ENCODE peak calls at places on chromosomes 6 and 20, in four cellular contexts. T is AG04450, P is T-helper 1 cell, Y is mesothelial cell of epicardium. A is an unnamed sample.

GRCh38 chr20:37270586-37271420 is 9.2 kb upstream of the GHRH start:
- DNase-seq in T (no peak), P (no peak), Y (no peak), A (no peak)

GRCh38 chr20:2128542-2128941 is 26.9 kb downstream of the STK35 start:
- DNase-seq in P (no peak), T (no peak), Y (no peak), A (no peak)

GRCh38 chr6:168132531-168133184 is 53.6 kb upstream of the FRMD1 start:
- DNase-seq in P (no peak), Y (no peak), T (peak; percentile 20), A (peak; percentile 44)

GRCh38 chr6:42378125-42378524 is 73.6 kb downstream of the TRERF1 start:
- DNase-seq in Y (no peak), T (no peak), P (no peak), A (no peak)

GRCh38 chr6:100464162-100464851 is 414 bp downstream of the SIM1 start:
- DNase-seq in T (no peak), P (no peak), Y (no peak), A (no peak)

GRCh38 chr20:51368461-51369211 is 173.9 kb downstream of the NFATC2 start:
- DNase-seq in P (no peak), Y (no peak), T (no peak), A (no peak)

GRCh38 chr6:169854083-169854725 is 102.8 kb downstream of the ERMARD start:
- DNase-seq in Y (no peak), T (no peak), P (no peak), A (no peak)

GRCh38 chr6:109772961-109773431 is 81.9 kb downstream of the FIG4 start:
- DNase-seq in Y (no peak), P (no peak), T (no peak), A (no peak)

GRCh38 chr6:41694815-41695536 is 40.4 kb downstream of the TFEB start:
- DNase-seq in P (no peak), T (no peak), Y (no peak), A (peak; percentile 37)